ENCODE peak calls at places on chromosomes 2 and 18, in four cellular contexts. One of them, this sample, is unnamed. For H3K4me1, the result is how much of the 10 kb centered on the place peaks cover.

GRCh38 chr2:101734511-101735165 is 37.1 kb downstream of the MAP4K4 start:
- DNase-seq in OCI-LY7: no peak
- DNase-seq in tibial artery: no peak
- DNase-seq in small intestine: no peak
- DNase-seq in this sample: no peak

GRCh38 chr2:1676091-1676912 is 68.0 kb downstream of the PXDN start:
- DNase-seq in OCI-LY7: no peak
- DNase-seq in tibial artery: no peak
- DNase-seq in small intestine: no peak
- DNase-seq in this sample: no peak

GRCh38 chr2:135916232-135916631 is 40.0 kb upstream of the MCM6 start:
- DNase-seq in OCI-LY7: peak
- DNase-seq in tibial artery: no peak
- DNase-seq in small intestine: peak
- DNase-seq in this sample: peak

GRCh38 chr2:219954331-219954730 is 326.9 kb downstream of the SLC4A3 start:
- DNase-seq in OCI-LY7: no peak
- DNase-seq in tibial artery: no peak
- DNase-seq in small intestine: no peak
- DNase-seq in this sample: no peak

GRCh38 chr2:168480825-168481585 is 24.9 kb downstream of the CERS6 start:
- DNase-seq in OCI-LY7: no peak
- DNase-seq in tibial artery: no peak
- DNase-seq in small intestine: no peak
- DNase-seq in this sample: no peak

GRCh38 chr18:31667185-31667584 is 17.2 kb downstream of the B4GALT6 start:
- DNase-seq in OCI-LY7: no peak
- DNase-seq in tibial artery: no peak
- DNase-seq in small intestine: no peak
- DNase-seq in this sample: no peak

GRCh38 chr2:240871071-240871958 is 2.7 kb downstream of the AGXT start:
- DNase-seq in OCI-LY7: no peak
- DNase-seq in tibial artery: no peak
- DNase-seq in small intestine: no peak
- DNase-seq in this sample: no peak

GRCh38 chr2:68561372-68561771 is 82.0 kb upstream of the PROKR1 start:
- DNase-seq in OCI-LY7: no peak
- DNase-seq in tibial artery: no peak
- DNase-seq in small intestine: no peak
- DNase-seq in this sample: no peak

GRCh38 chr2:177885828-177886466 is 186.6 kb downstream of the PDE11A start:
- DNase-seq in OCI-LY7: no peak
- DNase-seq in tibial artery: no peak
- DNase-seq in small intestine: no peak
- DNase-seq in this sample: no peak

GRCh38 chr2:66526171-66526570 is 91.2 kb downstream of the MEIS1 start:
- DNase-seq in OCI-LY7: no peak
- DNase-seq in tibial artery: no peak
- DNase-seq in small intestine: no peak
- DNase-seq in this sample: no peak

GRCh38 chr2:101330253-101330921 is 21.9 kb upstream of the RNF149 start:
- DNase-seq in OCI-LY7: no peak
- DNase-seq in tibial artery: no peak
- DNase-seq in small intestine: peak
- DNase-seq in this sample: no peak

GRCh38 chr18:62505669-62506494 is 16.9 kb upstream of the ZCCHC2 start:
- DNase-seq in OCI-LY7: peak
- DNase-seq in tibial artery: no peak
- DNase-seq in small intestine: peak
- DNase-seq in this sample: peak

GRCh38 chr2:224369028-224369632 is 32.8 kb downstream of the FAM124B start:
- DNase-seq in OCI-LY7: peak
- DNase-seq in tibial artery: no peak
- DNase-seq in small intestine: peak
- DNase-seq in this sample: peak

GRCh38 chr2:25651066-25651465 is 22.3 kb downstream of the DTNB start:
- DNase-seq in OCI-LY7: no peak
- DNase-seq in tibial artery: no peak
- DNase-seq in small intestine: peak
- DNase-seq in this sample: no peak

GRCh38 chr18:45619062-45619825 is 4.0 kb downstream of the SLC14A2 start:
- DNase-seq in OCI-LY7: no peak
- DNase-seq in tibial artery: peak
- DNase-seq in small intestine: peak
- DNase-seq in this sample: no peak

GRCh38 chr18:58263733-58264469 is 219.9 kb downstream of the NEDD4L start:
- DNase-seq in OCI-LY7: no peak
- DNase-seq in tibial artery: no peak
- DNase-seq in small intestine: peak
- DNase-seq in this sample: no peak

GRCh38 chr18:361941-362913 is 94.4 kb upstream of the THOC1 start:
- DNase-seq in OCI-LY7: no peak
- DNase-seq in tibial artery: peak
- DNase-seq in small intestine: no peak
- DNase-seq in this sample: no peak

GRCh38 chr2:239544141-239544800 is 143.5 kb upstream of the HDAC4 start:
- DNase-seq in OCI-LY7: no peak
- DNase-seq in tibial artery: no peak
- DNase-seq in small intestine: no peak
- DNase-seq in this sample: no peak

GRCh38 chr2:10170256-10170655 is 47.7 kb downstream of the RRM2 start:
- DNase-seq in OCI-LY7: no peak
- DNase-seq in tibial artery: no peak
- DNase-seq in small intestine: no peak
- DNase-seq in this sample: no peak

GRCh38 chr2:55779459-55780421 is 86.1 kb upstream of the PNPT1 start:
- DNase-seq in OCI-LY7: no peak
- DNase-seq in tibial artery: no peak
- DNase-seq in small intestine: no peak
- DNase-seq in this sample: no peak

GRCh38 chr2:65070172-65070830 is 14.1 kb downstream of the CEP68 start:
- DNase-seq in OCI-LY7: peak
- DNase-seq in tibial artery: no peak
- DNase-seq in small intestine: peak
- DNase-seq in this sample: no peak

GRCh38 chr2:219611306-219611705 is 13.6 kb downstream of the STK11IP start:
- DNase-seq in OCI-LY7: no peak
- DNase-seq in tibial artery: no peak
- DNase-seq in small intestine: no peak
- DNase-seq in this sample: no peak

GRCh38 chr2:11133238-11133935 is 21.9 kb upstream of the SLC66A3 start:
- DNase-seq in OCI-LY7: no peak
- DNase-seq in tibial artery: no peak
- DNase-seq in small intestine: no peak
- DNase-seq in this sample: no peak

GRCh38 chr2:193943406-193943960 is 1713.5 kb upstream of the SLC39A10 start:
- DNase-seq in OCI-LY7: no peak
- DNase-seq in tibial artery: no peak
- DNase-seq in small intestine: no peak
- DNase-seq in this sample: no peak

GRCh38 chr2:235024191-235024611 is 72.4 kb downstream of the SH3BP4 start:
- DNase-seq in OCI-LY7: no peak
- DNase-seq in tibial artery: no peak
- DNase-seq in small intestine: no peak
- DNase-seq in this sample: no peak

GRCh38 chr2:134206573-134206972 is 47.3 kb upstream of the MGAT5 start:
- DNase-seq in OCI-LY7: no peak
- DNase-seq in tibial artery: peak
- DNase-seq in small intestine: no peak
- DNase-seq in this sample: no peak

GRCh38 chr2:239544846-239545465 is 144.1 kb upstream of the HDAC4 start:
- DNase-seq in OCI-LY7: peak
- DNase-seq in tibial artery: no peak
- DNase-seq in small intestine: no peak
- DNase-seq in this sample: peak

GRCh38 chr2:101064868-101065549 is 62.9 kb downstream of the RPL31 start:
- DNase-seq in OCI-LY7: no peak
- DNase-seq in tibial artery: no peak
- DNase-seq in small intestine: no peak
- DNase-seq in this sample: no peak

GRCh38 chr18:48138211-48138610 is 207.8 kb upstream of the SMAD2 start:
- DNase-seq in OCI-LY7: no peak
- DNase-seq in tibial artery: no peak
- DNase-seq in small intestine: no peak
- DNase-seq in this sample: no peak

GRCh38 chr18:61732854-61733253 is 160.0 kb downstream of the RNF152 start:
- DNase-seq in OCI-LY7: no peak
- DNase-seq in tibial artery: peak
- DNase-seq in small intestine: no peak
- DNase-seq in this sample: no peak

GRCh38 chr2:10422732-10423399 is 25.3 kb downstream of the ODC1 start:
- DNase-seq in OCI-LY7: no peak
- DNase-seq in tibial artery: no peak
- DNase-seq in small intestine: no peak
- DNase-seq in this sample: no peak

GRCh38 chr18:10140461-10140911 is 226.7 kb downstream of the VAPA start:
- DNase-seq in OCI-LY7: no peak
- DNase-seq in tibial artery: no peak
- DNase-seq in small intestine: no peak
- DNase-seq in this sample: no peak

GRCh38 chr18:48222118-48222517 is 187.1 kb downstream of the ZBTB7C start:
- DNase-seq in OCI-LY7: peak
- DNase-seq in tibial artery: no peak
- DNase-seq in small intestine: peak
- DNase-seq in this sample: no peak

GRCh38 chr2:20444993-20445910 is 1.6 kb upstream of the RHOB start:
- DNase-seq in OCI-LY7: no peak
- DNase-seq in tibial artery: peak
- DNase-seq in small intestine: no peak
- DNase-seq in this sample: no peak
- H3K27ac ChIP-seq in OCI-LY7: no peak
- H3K27ac ChIP-seq in tibial artery: peak
- H3K27ac ChIP-seq in small intestine: no peak
- H3K27ac ChIP-seq in this sample: no peak

DNA sequence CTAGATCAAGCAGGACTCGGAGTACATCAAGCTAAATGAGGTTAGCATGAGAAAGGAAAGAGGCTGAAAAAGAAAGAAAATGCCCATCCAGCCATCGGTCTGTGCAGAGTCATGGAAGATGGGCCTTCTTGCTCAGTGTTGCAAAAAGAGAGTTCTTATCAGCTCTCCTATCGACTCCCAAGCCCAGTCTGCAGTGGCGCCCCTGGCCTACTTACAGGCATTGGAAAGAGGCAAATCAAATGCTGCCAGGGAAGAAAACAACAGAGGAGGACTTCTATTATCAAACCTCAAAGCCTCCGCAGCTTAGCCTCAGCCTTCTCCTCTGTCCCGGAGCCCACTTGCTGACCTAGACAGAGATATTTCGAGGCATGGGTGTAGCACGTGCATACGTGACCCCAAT is 66.0 kb downstream of the CDH2 start:
- DNase-seq in OCI-LY7: no peak
- DNase-seq in tibial artery: no peak
- DNase-seq in small intestine: no peak
- DNase-seq in this sample: no peak
- H3K4me1 ChIP-seq in OCI-LY7: under half
- H3K4me1 ChIP-seq in tibial artery: under half
- H3K4me1 ChIP-seq in small intestine: under half
- H3K4me1 ChIP-seq in this sample: under half

DNA sequence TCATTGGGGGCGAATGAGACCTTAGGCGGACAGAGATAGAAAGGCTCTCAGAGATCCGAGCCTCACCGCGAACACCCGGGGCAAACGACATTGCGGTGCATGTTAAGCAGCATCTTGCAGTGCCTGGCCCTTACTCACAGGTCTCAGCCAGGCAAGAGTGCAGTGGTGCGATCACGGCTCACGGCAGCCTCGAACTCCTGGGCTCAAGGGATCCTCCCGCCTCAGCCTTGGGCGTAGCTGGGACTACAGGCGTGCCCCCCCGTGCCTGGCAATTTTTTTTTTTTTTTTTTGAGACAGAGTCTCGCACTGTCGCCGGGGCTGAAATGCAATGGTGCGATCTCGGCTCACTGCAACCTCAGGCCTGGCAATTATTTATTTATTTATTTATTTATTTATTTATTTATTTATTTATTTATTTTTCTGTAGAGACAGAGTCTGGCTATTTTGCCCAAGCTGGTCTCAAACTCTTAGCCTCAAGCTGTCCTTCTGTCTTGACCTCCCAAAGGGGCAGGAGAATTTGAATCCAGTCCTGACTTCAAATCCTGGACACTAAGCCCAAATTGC is 1.3 kb downstream of the LAMA3 start:
- DNase-seq in OCI-LY7: no peak
- DNase-seq in tibial artery: no peak
- DNase-seq in small intestine: no peak
- DNase-seq in this sample: no peak
- H3K27ac ChIP-seq in OCI-LY7: no peak
- H3K27ac ChIP-seq in tibial artery: no peak
- H3K27ac ChIP-seq in small intestine: no peak
- H3K27ac ChIP-seq in this sample: no peak

GRCh38 chr2:84875213-84875560 is 5.7 kb downstream of the TRABD2A start:
- DNase-seq in OCI-LY7: no peak
- DNase-seq in tibial artery: no peak
- DNase-seq in small intestine: no peak
- DNase-seq in this sample: no peak
- H3K4me1 ChIP-seq in OCI-LY7: under half
- H3K4me1 ChIP-seq in tibial artery: under half
- H3K4me1 ChIP-seq in small intestine: under half
- H3K4me1 ChIP-seq in this sample: half or more

GRCh38 chr2:74834806-74835755 is 1.2 kb downstream of the HK2 start:
- DNase-seq in OCI-LY7: peak
- DNase-seq in tibial artery: peak
- DNase-seq in small intestine: no peak
- DNase-seq in this sample: peak

GRCh38 chr2:74836675-74837401 is 2.9 kb downstream of the HK2 start:
- DNase-seq in OCI-LY7: no peak
- DNase-seq in tibial artery: peak
- DNase-seq in small intestine: no peak
- DNase-seq in this sample: no peak

GRCh38 chr2:74831693-74832530 is 2.0 kb upstream of the HK2 start:
- DNase-seq in OCI-LY7: no peak
- DNase-seq in tibial artery: no peak
- DNase-seq in small intestine: no peak
- DNase-seq in this sample: no peak

GRCh38 chr2:74835831-74836674 is 2.1 kb downstream of the HK2 start:
- DNase-seq in OCI-LY7: peak
- DNase-seq in tibial artery: no peak
- DNase-seq in small intestine: peak
- DNase-seq in this sample: peak

GRCh38 chr2:74833418-74834233 is at the start of gene HK2:
- DNase-seq in OCI-LY7: peak
- DNase-seq in tibial artery: peak
- DNase-seq in small intestine: peak
- DNase-seq in this sample: peak
- H3K27ac ChIP-seq in OCI-LY7: peak
- H3K27ac ChIP-seq in tibial artery: peak
- H3K27ac ChIP-seq in small intestine: no peak
- H3K27ac ChIP-seq in this sample: peak